ENCODE peak calls at places on chromosome 17, in five cellular contexts. F is stomach, U is AG09309, Z is HFF-Myc, B is BJ. Q is an unnamed sample.
A peak's percentile ranks its signal among the peaks of the same experiment; 100 is the strongest.

GRCh38 chr17:21030375-21030774 is 12.4 kb downstream of the USP22 start:
- DNase-seq in U (no peak), Z (no peak), B (no peak), F (no peak), Q (no peak)

GRCh38 chr17:64148699-64149098 is 18.8 kb upstream of the ERN1 start:
- DNase-seq in U (no peak), Z (no peak), F (peak; percentile 41), B (no peak), Q (no peak)

GRCh38 chr17:50361561-50362480 is 11.2 kb downstream of the MRPL27 start:
- DNase-seq in B (no peak), U (peak; percentile 28), Z (peak; percentile 39), F (peak; percentile 73), Q (peak; percentile 54)

GRCh38 chr17:38455288-38455915 is 27.1 kb downstream of the ARHGAP23 start:
- DNase-seq in U (no peak), B (no peak), Z (no peak), F (no peak), Q (no peak)

GRCh38 chr17:10200016-10200415 is 1.6 kb upstream of the GAS7 start:
- DNase-seq in F (no peak), Z (no peak), B (no peak), U (no peak), Q (no peak)

GRCh38 chr17:71921726-71922320 is 199.0 kb upstream of the SOX9 start:
- DNase-seq in U (no peak), B (no peak), F (no peak), Z (no peak), Q (no peak)

GRCh38 chr17:10198509-10199249 is at the start of gene GAS7:
- DNase-seq in B (no peak), Z (no peak), F (peak; percentile 38), U (no peak), Q (peak; percentile 74)

GRCh38 chr17:45307290-45308015 is 9.4 kb downstream of the MAP3K14 start:
- DNase-seq in B (peak; percentile 77), U (no peak), F (no peak), Z (no peak), Q (no peak)

GRCh38 chr17:19000531-19001011 is 4.0 kb downstream of the FAM83G start:
- DNase-seq in F (peak; percentile 58), Z (no peak), B (no peak), U (no peak), Q (peak; percentile 64)

GRCh38 chr17:50425001-50425681 is 877 bp upstream of the ACSF2 start:
- DNase-seq in Z (no peak), U (no peak), F (no peak), B (no peak), Q (no peak)

GRCh38 chr17:79977161-79977631 is 58.5 kb downstream of the TBC1D16 start:
- DNase-seq in B (no peak), Z (no peak), F (no peak), U (no peak), Q (no peak)

GRCh38 chr17:83195330-83196087 is 116.1 kb downstream of the METRNL start:
- DNase-seq in B (no peak), F (peak; percentile 77), U (peak; percentile 79), Z (no peak), Q (peak; percentile 4)

GRCh38 chr17:42857389-42857788 is 6.4 kb downstream of the AOC3 start:
- DNase-seq in F (no peak), Z (no peak), U (no peak), B (no peak), Q (no peak)

GRCh38 chr17:81509687-81510523 is 2.7 kb downstream of the ACTG1 start:
- DNase-seq in U (no peak), B (no peak), Z (no peak), F (no peak), Q (no peak)

GRCh38 chr17:63997341-63998048 is 656 bp upstream of the PRR29 start:
- DNase-seq in B (no peak), F (no peak), Z (no peak), U (no peak), Q (no peak)

GRCh38 chr17:13010959-13011358 is 6.9 kb downstream of the ELAC2 start:
- DNase-seq in Z (no peak), B (no peak), U (no peak), F (no peak), Q (no peak)

GRCh38 chr17:17851603-17852002 is 14.8 kb upstream of the SREBF1 start:
- DNase-seq in U (no peak), Z (no peak), B (no peak), F (no peak), Q (no peak)

GRCh38 chr17:66300956-66301355 is 1.5 kb upstream of the PRKCA start:
- DNase-seq in B (no peak), Z (no peak), F (no peak), U (no peak), Q (no peak)

GRCh38 chr17:2025622-2026309 is 632 bp upstream of the RTN4RL1 start:
- DNase-seq in F (peak; percentile 81), U (no peak), B (no peak), Z (no peak), Q (peak; percentile 90)

GRCh38 chr17:1830288-1830687 is 483 bp downstream of the RPA1 start:
- DNase-seq in Z (no peak), F (no peak), U (no peak), B (no peak), Q (no peak)

GRCh38 chr17:27315796-27316465 is 22.0 kb downstream of the WSB1 start:
- DNase-seq in F (no peak), U (no peak), Z (no peak), B (no peak), Q (no peak)

GRCh38 chr17:32875904-32876413 is 965 bp downstream of the MYO1D start:
- DNase-seq in Z (no peak), B (no peak), F (no peak), U (no peak), Q (no peak)

GRCh38 chr17:71068351-71068750 is 899.0 kb downstream of the KCNJ2 start:
- DNase-seq in F (no peak), Z (no peak), U (no peak), B (no peak), Q (no peak)

GRCh38 chr17:47847341-47848197 is 3.4 kb downstream of the SP6 start:
- DNase-seq in B (no peak), U (no peak), F (no peak), Z (no peak), Q (peak; percentile 55)
- TF ChIP-seq CTCF in B (peak; percentile 43), U (no peak), F (no peak), Z (peak; percentile 8), Q (peak; percentile 45)

GRCh38 chr17:233473-233941 is 52.1 kb upstream of the DOC2B start:
- DNase-seq in B (no peak), Z (no peak), F (peak; percentile 32), U (no peak), Q (no peak)
- TF ChIP-seq CTCF in B (no peak), Z (no peak), F (no peak), U (no peak), Q (no peak)

GRCh38 chr17:28548417-28549130 is 3.9 kb downstream of the UNC119 start:
- DNase-seq in F (no peak), B (no peak), Z (no peak), U (no peak), Q (no peak)
- TF ChIP-seq CTCF in F (no peak), B (no peak), Z (no peak), U (no peak), Q (peak; percentile 51)

DNA sequence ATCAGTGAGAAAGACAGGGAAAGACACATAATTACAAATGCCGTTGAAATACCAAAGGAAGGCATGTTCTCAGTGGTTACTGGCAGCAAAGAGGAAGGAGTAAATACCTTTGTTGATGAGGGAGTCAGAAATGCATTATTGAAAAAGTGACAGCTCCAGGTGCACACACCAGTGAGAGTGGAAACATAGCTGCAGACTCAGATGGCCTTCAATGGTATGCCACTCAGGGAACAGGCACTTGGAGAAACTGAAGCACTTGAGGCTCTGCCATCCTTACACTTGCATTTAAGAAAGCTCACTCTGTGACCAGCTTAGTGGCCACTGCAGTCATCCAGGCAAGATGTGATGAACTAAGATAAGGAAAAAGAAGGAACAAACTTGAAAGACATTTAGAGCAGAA is 29.9 kb downstream of the NOG start:
- DNase-seq in F (no peak), Z (no peak), B (no peak), U (no peak), Q (no peak)
- TF ChIP-seq CTCF in F (no peak), Z (no peak), B (no peak), U (no peak), Q (no peak)